ENCODE peak calls at places on chromosomes 5 and 9, in seven cellular contexts. One of them, this sample, is unnamed.

GRCh38 chr9:97556036-97556720 is 54.7 kb downstream of the TMOD1 start:
- DNase-seq in stimulated activated CD4-positive, alpha-beta T cell treated with anti-CD3 and anti-CD28 coated beads, TNF-alpha, amount 100 ng/mL, for 4 hours: no peak
- DNase-seq in fibroblast of lung: no peak
- DNase-seq in HCT116: no peak
- DNase-seq in tibial artery: no peak
- DNase-seq in adrenal gland: no peak
- DNase-seq in LHCN-M2: no peak
- DNase-seq in this sample: no peak

GRCh38 chr5:147346006-147346561 is 111.3 kb downstream of the STK32A start:
- DNase-seq in tibial artery: no peak
- DNase-seq in adrenal gland: no peak
- DNase-seq in stimulated activated CD4-positive, alpha-beta T cell treated with anti-CD3 and anti-CD28 coated beads, TNF-alpha, amount 100 ng/mL, for 4 hours: no peak
- DNase-seq in LHCN-M2: peak
- DNase-seq in fibroblast of lung: no peak
- DNase-seq in HCT116: no peak
- DNase-seq in this sample: no peak

GRCh38 chr5:172488221-172488620 is 33.9 kb upstream of the SH3PXD2B start:
- DNase-seq in adrenal gland: no peak
- DNase-seq in fibroblast of lung: no peak
- DNase-seq in tibial artery: no peak
- DNase-seq in LHCN-M2: no peak
- DNase-seq in stimulated activated CD4-positive, alpha-beta T cell treated with anti-CD3 and anti-CD28 coated beads, TNF-alpha, amount 100 ng/mL, for 4 hours: no peak
- DNase-seq in HCT116: no peak
- DNase-seq in this sample: no peak

GRCh38 chr5:53333160-53333559 is 147.3 kb upstream of the FST start:
- DNase-seq in adrenal gland: no peak
- DNase-seq in stimulated activated CD4-positive, alpha-beta T cell treated with anti-CD3 and anti-CD28 coated beads, TNF-alpha, amount 100 ng/mL, for 4 hours: no peak
- DNase-seq in tibial artery: no peak
- DNase-seq in HCT116: no peak
- DNase-seq in LHCN-M2: peak
- DNase-seq in fibroblast of lung: peak
- DNase-seq in this sample: no peak

GRCh38 chr9:111098661-111099060 is 60.4 kb upstream of the LPAR1 start:
- DNase-seq in adrenal gland: no peak
- DNase-seq in LHCN-M2: no peak
- DNase-seq in tibial artery: no peak
- DNase-seq in HCT116: no peak
- DNase-seq in stimulated activated CD4-positive, alpha-beta T cell treated with anti-CD3 and anti-CD28 coated beads, TNF-alpha, amount 100 ng/mL, for 4 hours: no peak
- DNase-seq in fibroblast of lung: no peak
- DNase-seq in this sample: no peak

GRCh38 chr9:93088656-93089015 is 7.4 kb upstream of the CARD19 start:
- DNase-seq in tibial artery: no peak
- DNase-seq in adrenal gland: peak
- DNase-seq in stimulated activated CD4-positive, alpha-beta T cell treated with anti-CD3 and anti-CD28 coated beads, TNF-alpha, amount 100 ng/mL, for 4 hours: no peak
- DNase-seq in fibroblast of lung: no peak
- DNase-seq in LHCN-M2: no peak
- DNase-seq in HCT116: no peak
- DNase-seq in this sample: no peak

GRCh38 chr9:15735083-15735974 is 182.5 kb downstream of the CCDC171 start:
- DNase-seq in fibroblast of lung: peak
- DNase-seq in tibial artery: no peak
- DNase-seq in stimulated activated CD4-positive, alpha-beta T cell treated with anti-CD3 and anti-CD28 coated beads, TNF-alpha, amount 100 ng/mL, for 4 hours: no peak
- DNase-seq in adrenal gland: peak
- DNase-seq in HCT116: no peak
- DNase-seq in LHCN-M2: peak
- DNase-seq in this sample: no peak

GRCh38 chr5:33827885-33828284 is 63.9 kb downstream of the ADAMTS12 start:
- DNase-seq in HCT116: no peak
- DNase-seq in LHCN-M2: peak
- DNase-seq in adrenal gland: no peak
- DNase-seq in fibroblast of lung: no peak
- DNase-seq in tibial artery: no peak
- DNase-seq in stimulated activated CD4-positive, alpha-beta T cell treated with anti-CD3 and anti-CD28 coated beads, TNF-alpha, amount 100 ng/mL, for 4 hours: no peak
- DNase-seq in this sample: no peak

GRCh38 chr5:4976918-4977317 is 163.2 kb upstream of the ADAMTS16 start:
- DNase-seq in stimulated activated CD4-positive, alpha-beta T cell treated with anti-CD3 and anti-CD28 coated beads, TNF-alpha, amount 100 ng/mL, for 4 hours: no peak
- DNase-seq in adrenal gland: no peak
- DNase-seq in LHCN-M2: no peak
- DNase-seq in HCT116: no peak
- DNase-seq in tibial artery: no peak
- DNase-seq in fibroblast of lung: no peak
- DNase-seq in this sample: no peak

GRCh38 chr9:86867658-86868313 is 79.5 kb downstream of the GAS1 start:
- DNase-seq in fibroblast of lung: no peak
- DNase-seq in stimulated activated CD4-positive, alpha-beta T cell treated with anti-CD3 and anti-CD28 coated beads, TNF-alpha, amount 100 ng/mL, for 4 hours: no peak
- DNase-seq in tibial artery: no peak
- DNase-seq in LHCN-M2: no peak
- DNase-seq in HCT116: no peak
- DNase-seq in adrenal gland: no peak
- DNase-seq in this sample: no peak

GRCh38 chr9:110668528-110669167 is at the start of gene MUSK:
- DNase-seq in stimulated activated CD4-positive, alpha-beta T cell treated with anti-CD3 and anti-CD28 coated beads, TNF-alpha, amount 100 ng/mL, for 4 hours: no peak
- DNase-seq in adrenal gland: no peak
- DNase-seq in fibroblast of lung: no peak
- DNase-seq in tibial artery: no peak
- DNase-seq in HCT116: no peak
- DNase-seq in LHCN-M2: peak
- DNase-seq in this sample: no peak

GRCh38 chr9:27003406-27004147 is 1.9 kb downstream of the LRRC19 start:
- DNase-seq in adrenal gland: no peak
- DNase-seq in stimulated activated CD4-positive, alpha-beta T cell treated with anti-CD3 and anti-CD28 coated beads, TNF-alpha, amount 100 ng/mL, for 4 hours: no peak
- DNase-seq in HCT116: no peak
- DNase-seq in tibial artery: no peak
- DNase-seq in LHCN-M2: no peak
- DNase-seq in fibroblast of lung: no peak
- DNase-seq in this sample: no peak

GRCh38 chr5:130692766-130693165 is 472.3 kb downstream of the HINT1 start:
- DNase-seq in LHCN-M2: peak
- DNase-seq in tibial artery: no peak
- DNase-seq in HCT116: no peak
- DNase-seq in stimulated activated CD4-positive, alpha-beta T cell treated with anti-CD3 and anti-CD28 coated beads, TNF-alpha, amount 100 ng/mL, for 4 hours: no peak
- DNase-seq in adrenal gland: no peak
- DNase-seq in fibroblast of lung: peak
- DNase-seq in this sample: peak

GRCh38 chr5:96716716-96717115 is 54.5 kb downstream of the CAST start:
- DNase-seq in stimulated activated CD4-positive, alpha-beta T cell treated with anti-CD3 and anti-CD28 coated beads, TNF-alpha, amount 100 ng/mL, for 4 hours: no peak
- DNase-seq in LHCN-M2: no peak
- DNase-seq in adrenal gland: no peak
- DNase-seq in HCT116: no peak
- DNase-seq in tibial artery: no peak
- DNase-seq in fibroblast of lung: no peak
- DNase-seq in this sample: no peak

GRCh38 chr5:120843390-120843980 is 379.4 kb downstream of the PRR16 start:
- DNase-seq in tibial artery: no peak
- DNase-seq in HCT116: no peak
- DNase-seq in fibroblast of lung: no peak
- DNase-seq in LHCN-M2: no peak
- DNase-seq in stimulated activated CD4-positive, alpha-beta T cell treated with anti-CD3 and anti-CD28 coated beads, TNF-alpha, amount 100 ng/mL, for 4 hours: no peak
- DNase-seq in adrenal gland: no peak
- DNase-seq in this sample: no peak

GRCh38 chr5:167644619-167645018 is 646.8 kb upstream of the WWC1 start:
- DNase-seq in LHCN-M2: peak
- DNase-seq in tibial artery: no peak
- DNase-seq in fibroblast of lung: peak
- DNase-seq in stimulated activated CD4-positive, alpha-beta T cell treated with anti-CD3 and anti-CD28 coated beads, TNF-alpha, amount 100 ng/mL, for 4 hours: no peak
- DNase-seq in adrenal gland: no peak
- DNase-seq in HCT116: no peak
- DNase-seq in this sample: no peak

GRCh38 chr9:137455361-137455991 is 3.7 kb downstream of the NSMF start:
- DNase-seq in adrenal gland: peak
- DNase-seq in HCT116: no peak
- DNase-seq in stimulated activated CD4-positive, alpha-beta T cell treated with anti-CD3 and anti-CD28 coated beads, TNF-alpha, amount 100 ng/mL, for 4 hours: no peak
- DNase-seq in fibroblast of lung: no peak
- DNase-seq in tibial artery: no peak
- DNase-seq in LHCN-M2: no peak
- DNase-seq in this sample: no peak

GRCh38 chr5:57666582-57666981 is 184.0 kb upstream of the ACTBL2 start:
- DNase-seq in LHCN-M2: no peak
- DNase-seq in stimulated activated CD4-positive, alpha-beta T cell treated with anti-CD3 and anti-CD28 coated beads, TNF-alpha, amount 100 ng/mL, for 4 hours: no peak
- DNase-seq in adrenal gland: no peak
- DNase-seq in tibial artery: no peak
- DNase-seq in fibroblast of lung: no peak
- DNase-seq in HCT116: no peak
- DNase-seq in this sample: no peak

GRCh38 chr5:178227138-178227659 is 5.4 kb downstream of the PHYKPL start:
- DNase-seq in stimulated activated CD4-positive, alpha-beta T cell treated with anti-CD3 and anti-CD28 coated beads, TNF-alpha, amount 100 ng/mL, for 4 hours: no peak
- DNase-seq in HCT116: no peak
- DNase-seq in tibial artery: no peak
- DNase-seq in LHCN-M2: peak
- DNase-seq in fibroblast of lung: no peak
- DNase-seq in adrenal gland: no peak
- DNase-seq in this sample: no peak

GRCh38 chr9:129441852-129442251 is 179.0 kb downstream of the C9orf50 start:
- DNase-seq in HCT116: no peak
- DNase-seq in adrenal gland: no peak
- DNase-seq in fibroblast of lung: no peak
- DNase-seq in tibial artery: no peak
- DNase-seq in LHCN-M2: no peak
- DNase-seq in stimulated activated CD4-positive, alpha-beta T cell treated with anti-CD3 and anti-CD28 coated beads, TNF-alpha, amount 100 ng/mL, for 4 hours: no peak
- DNase-seq in this sample: no peak

GRCh38 chr5:167949435-167949834 is 342.0 kb upstream of the WWC1 start:
- DNase-seq in fibroblast of lung: no peak
- DNase-seq in tibial artery: no peak
- DNase-seq in adrenal gland: no peak
- DNase-seq in stimulated activated CD4-positive, alpha-beta T cell treated with anti-CD3 and anti-CD28 coated beads, TNF-alpha, amount 100 ng/mL, for 4 hours: no peak
- DNase-seq in HCT116: no peak
- DNase-seq in LHCN-M2: no peak
- DNase-seq in this sample: no peak

GRCh38 chr5:17094830-17095229 is 122.6 kb upstream of the BASP1 start:
- DNase-seq in HCT116: no peak
- DNase-seq in adrenal gland: no peak
- DNase-seq in LHCN-M2: no peak
- DNase-seq in fibroblast of lung: peak
- DNase-seq in stimulated activated CD4-positive, alpha-beta T cell treated with anti-CD3 and anti-CD28 coated beads, TNF-alpha, amount 100 ng/mL, for 4 hours: no peak
- DNase-seq in tibial artery: no peak
- DNase-seq in this sample: no peak

GRCh38 chr9:123615381-123615780 is 259.4 kb downstream of the CRB2 start:
- DNase-seq in stimulated activated CD4-positive, alpha-beta T cell treated with anti-CD3 and anti-CD28 coated beads, TNF-alpha, amount 100 ng/mL, for 4 hours: no peak
- DNase-seq in HCT116: no peak
- DNase-seq in tibial artery: no peak
- DNase-seq in fibroblast of lung: no peak
- DNase-seq in LHCN-M2: no peak
- DNase-seq in adrenal gland: no peak
- DNase-seq in this sample: no peak

GRCh38 chr9:111349766-111350165 is 19.7 kb upstream of the OR2K2 start:
- DNase-seq in fibroblast of lung: no peak
- DNase-seq in tibial artery: no peak
- DNase-seq in HCT116: no peak
- DNase-seq in stimulated activated CD4-positive, alpha-beta T cell treated with anti-CD3 and anti-CD28 coated beads, TNF-alpha, amount 100 ng/mL, for 4 hours: no peak
- DNase-seq in adrenal gland: no peak
- DNase-seq in LHCN-M2: no peak
- DNase-seq in this sample: no peak

GRCh38 chr5:142324377-142324870 is 397 bp downstream of the SPRY4 start:
- DNase-seq in adrenal gland: peak
- DNase-seq in HCT116: no peak
- DNase-seq in fibroblast of lung: no peak
- DNase-seq in tibial artery: peak
- DNase-seq in stimulated activated CD4-positive, alpha-beta T cell treated with anti-CD3 and anti-CD28 coated beads, TNF-alpha, amount 100 ng/mL, for 4 hours: no peak
- DNase-seq in LHCN-M2: no peak
- DNase-seq in this sample: no peak

GRCh38 chr5:83974151-83974822 is 253.6 kb upstream of the HAPLN1 start:
- DNase-seq in adrenal gland: no peak
- DNase-seq in HCT116: no peak
- DNase-seq in fibroblast of lung: peak
- DNase-seq in stimulated activated CD4-positive, alpha-beta T cell treated with anti-CD3 and anti-CD28 coated beads, TNF-alpha, amount 100 ng/mL, for 4 hours: no peak
- DNase-seq in LHCN-M2: no peak
- DNase-seq in tibial artery: no peak
- DNase-seq in this sample: no peak

GRCh38 chr5:150573867-150574817 is 66.2 kb downstream of the NDST1 start:
- DNase-seq in HCT116: no peak
- DNase-seq in adrenal gland: no peak
- DNase-seq in fibroblast of lung: no peak
- DNase-seq in tibial artery: no peak
- DNase-seq in stimulated activated CD4-positive, alpha-beta T cell treated with anti-CD3 and anti-CD28 coated beads, TNF-alpha, amount 100 ng/mL, for 4 hours: no peak
- DNase-seq in LHCN-M2: no peak
- DNase-seq in this sample: no peak

GRCh38 chr9:20640331-20641187 is 18.3 kb upstream of the MLLT3 start:
- DNase-seq in fibroblast of lung: no peak
- DNase-seq in adrenal gland: peak
- DNase-seq in stimulated activated CD4-positive, alpha-beta T cell treated with anti-CD3 and anti-CD28 coated beads, TNF-alpha, amount 100 ng/mL, for 4 hours: peak
- DNase-seq in LHCN-M2: peak
- DNase-seq in HCT116: no peak
- DNase-seq in tibial artery: no peak
- DNase-seq in this sample: peak

GRCh38 chr9:129549139-129549538 is 71.8 kb downstream of the C9orf50 start:
- DNase-seq in fibroblast of lung: peak
- DNase-seq in adrenal gland: no peak
- DNase-seq in HCT116: no peak
- DNase-seq in tibial artery: peak
- DNase-seq in stimulated activated CD4-positive, alpha-beta T cell treated with anti-CD3 and anti-CD28 coated beads, TNF-alpha, amount 100 ng/mL, for 4 hours: no peak
- DNase-seq in LHCN-M2: no peak
- DNase-seq in this sample: no peak

GRCh38 chr9:97559111-97559514 is 57.6 kb downstream of the TMOD1 start:
- DNase-seq in HCT116: no peak
- DNase-seq in tibial artery: no peak
- DNase-seq in stimulated activated CD4-positive, alpha-beta T cell treated with anti-CD3 and anti-CD28 coated beads, TNF-alpha, amount 100 ng/mL, for 4 hours: no peak
- DNase-seq in fibroblast of lung: no peak
- DNase-seq in adrenal gland: no peak
- DNase-seq in LHCN-M2: no peak
- DNase-seq in this sample: no peak

GRCh38 chr9:4020038-4020746 is 279.7 kb downstream of the GLIS3 start:
- DNase-seq in LHCN-M2: peak
- DNase-seq in HCT116: no peak
- DNase-seq in tibial artery: no peak
- DNase-seq in fibroblast of lung: peak
- DNase-seq in stimulated activated CD4-positive, alpha-beta T cell treated with anti-CD3 and anti-CD28 coated beads, TNF-alpha, amount 100 ng/mL, for 4 hours: no peak
- DNase-seq in adrenal gland: no peak
- DNase-seq in this sample: peak

GRCh38 chr9:137049544-137050449 is 3.8 kb upstream of the NPDC1 start:
- DNase-seq in tibial artery: no peak
- DNase-seq in HCT116: no peak
- DNase-seq in fibroblast of lung: peak
- DNase-seq in stimulated activated CD4-positive, alpha-beta T cell treated with anti-CD3 and anti-CD28 coated beads, TNF-alpha, amount 100 ng/mL, for 4 hours: no peak
- DNase-seq in adrenal gland: no peak
- DNase-seq in LHCN-M2: no peak
- DNase-seq in this sample: no peak

GRCh38 chr9:92141144-92142129 is 26.2 kb upstream of the SPTLC1 start:
- DNase-seq in stimulated activated CD4-positive, alpha-beta T cell treated with anti-CD3 and anti-CD28 coated beads, TNF-alpha, amount 100 ng/mL, for 4 hours: no peak
- DNase-seq in HCT116: no peak
- DNase-seq in LHCN-M2: peak
- DNase-seq in tibial artery: no peak
- DNase-seq in adrenal gland: no peak
- DNase-seq in fibroblast of lung: peak
- DNase-seq in this sample: no peak

GRCh38 chr5:72608922-72609321 is 101.7 kb upstream of the ZNF366 start:
- DNase-seq in LHCN-M2: no peak
- DNase-seq in adrenal gland: no peak
- DNase-seq in HCT116: no peak
- DNase-seq in tibial artery: no peak
- DNase-seq in stimulated activated CD4-positive, alpha-beta T cell treated with anti-CD3 and anti-CD28 coated beads, TNF-alpha, amount 100 ng/mL, for 4 hours: no peak
- DNase-seq in fibroblast of lung: no peak
- DNase-seq in this sample: no peak

GRCh38 chr9:113579270-113580040 is 115.9 kb downstream of the RGS3 start:
- DNase-seq in stimulated activated CD4-positive, alpha-beta T cell treated with anti-CD3 and anti-CD28 coated beads, TNF-alpha, amount 100 ng/mL, for 4 hours: no peak
- DNase-seq in tibial artery: peak
- DNase-seq in HCT116: no peak
- DNase-seq in adrenal gland: no peak
- DNase-seq in LHCN-M2: peak
- DNase-seq in fibroblast of lung: no peak
- DNase-seq in this sample: no peak

This sample was measured in NCI-H187.